ENCODE peak calls at places on chromosomes 5 and 9, in eight cellular contexts. N, D, U, A, F, P, R and W are unnamed samples.

GRCh38 chr9:112334319-112334828 is 955 bp upstream of the PTBP3 start:
- DNase-seq in N (no peak), D (peak; percentile 50), U (peak; percentile 54), A (no peak), F (no peak), P (peak; percentile 42), R (no peak), W (no peak)

GRCh38 chr5:159935946-159936345 is 19.7 kb downstream of the ADRA1B start:
- DNase-seq in N (no peak), D (no peak), U (no peak), A (no peak), F (no peak), P (no peak), R (no peak), W (no peak)

GRCh38 chr5:27241564-27242257 is 203.3 kb upstream of the CDH9 start:
- DNase-seq in N (no peak), D (peak; percentile 97), U (peak; percentile 97), A (no peak), F (no peak), P (peak; percentile 98), R (no peak), W (no peak)

GRCh38 chr9:72165821-72166547 is 16.7 kb downstream of the GDA start:
- DNase-seq in N (no peak), D (no peak), U (no peak), A (no peak), F (no peak), P (no peak), R (no peak), W (no peak)

GRCh38 chr5:73131711-73132428 is 11.5 kb downstream of the TMEM171 start:
- DNase-seq in N (no peak), D (no peak), U (no peak), A (no peak), F (no peak), P (no peak), R (no peak), W (no peak)

GRCh38 chr5:5645891-5646290 is 223.4 kb downstream of the ICE1 start:
- DNase-seq in N (no peak), D (no peak), U (no peak), A (no peak), F (no peak), P (no peak), R (no peak), W (no peak)

GRCh38 chr5:175129121-175129520 is 314.9 kb downstream of the DRD1 start:
- DNase-seq in N (no peak), D (no peak), U (no peak), A (no peak), F (no peak), P (no peak), R (no peak), W (no peak)

GRCh38 chr5:82332889-82333619 is 54.9 kb upstream of the RPS23 start:
- DNase-seq in N (no peak), D (peak; percentile 82), U (no peak), A (no peak), F (no peak), P (peak; percentile 63), R (no peak), W (no peak)

GRCh38 chr9:32161720-32162119 is 222.7 kb upstream of the ACO1 start:
- DNase-seq in N (no peak), D (no peak), U (no peak), A (no peak), F (no peak), P (no peak), R (no peak), W (no peak)

GRCh38 chr9:93031629-93032431 is 26.7 kb upstream of the SUSD3 start:
- DNase-seq in N (no peak), D (peak; percentile 10), U (no peak), A (no peak), F (no peak), P (no peak), R (no peak), W (no peak)

GRCh38 chr5:113273949-113274348 is 160.8 kb downstream of the TSSK1B start:
- DNase-seq in N (no peak), D (no peak), U (no peak), A (no peak), F (no peak), P (no peak), R (no peak), W (no peak)

GRCh38 chr9:88645172-88645868 is 110.3 kb downstream of the NXNL2 start:
- DNase-seq in N (no peak), D (peak; percentile 58), U (peak; percentile 28), A (no peak), F (no peak), P (peak; percentile 49), R (no peak), W (no peak)

GRCh38 chr5:5335115-5335514 is 87.4 kb upstream of the ICE1 start:
- DNase-seq in N (no peak), D (peak; percentile 22), U (peak; percentile 43), A (no peak), F (no peak), P (no peak), R (no peak), W (no peak)

GRCh38 chr5:52822437-52822836 is 34.7 kb downstream of the ITGA1 start:
- DNase-seq in N (no peak), D (no peak), U (no peak), A (no peak), F (peak; percentile 18), P (no peak), R (no peak), W (no peak)

GRCh38 chr9:16532681-16533450 is 337.6 kb downstream of the BNC2 start:
- DNase-seq in N (no peak), D (peak; percentile 80), U (peak; percentile 82), A (no peak), F (no peak), P (peak; percentile 88), R (no peak), W (no peak)

GRCh38 chr9:128551652-128552152 is 685 bp upstream of the SPTAN1 start:
- DNase-seq in N (no peak), D (no peak), U (no peak), A (no peak), F (no peak), P (peak; percentile 39), R (no peak), W (no peak)

GRCh38 chr5:1884638-1885475 is 2.1 kb upstream of the IRX4 start:
- DNase-seq in N (peak; percentile 19), D (no peak), U (no peak), A (peak; percentile 44), F (no peak), P (no peak), R (no peak), W (no peak)

GRCh38 chr5:1882337-1883119 is at the start of gene IRX4:
- DNase-seq in N (peak; percentile 35), D (peak; percentile 10), U (no peak), A (peak; percentile 35), F (no peak), P (no peak), R (no peak), W (no peak)

GRCh38 chr5:1881731-1882336 is 891 bp downstream of the IRX4 start:
- DNase-seq in N (peak; percentile 36), D (no peak), U (no peak), A (peak; percentile 27), F (no peak), P (no peak), R (no peak), W (no peak)

GRCh38 chr5:1883925-1884637 is 1.4 kb upstream of the IRX4 start:
- DNase-seq in N (peak; percentile 27), D (no peak), U (no peak), A (no peak), F (peak; percentile 53), P (no peak), R (no peak), W (no peak)

GRCh38 chr5:1883120-1883924 is 597 bp upstream of the IRX4 start:
- DNase-seq in N (peak; percentile 47), D (no peak), U (no peak), A (peak; percentile 59), F (no peak), P (no peak), R (no peak), W (no peak)
- TF ChIP-seq CTCF in N (no peak), D (no peak), U (no peak), A (no peak), F (no peak), P (peak; percentile 5), R (peak; percentile 60), W (peak; percentile 63)

DNA sequence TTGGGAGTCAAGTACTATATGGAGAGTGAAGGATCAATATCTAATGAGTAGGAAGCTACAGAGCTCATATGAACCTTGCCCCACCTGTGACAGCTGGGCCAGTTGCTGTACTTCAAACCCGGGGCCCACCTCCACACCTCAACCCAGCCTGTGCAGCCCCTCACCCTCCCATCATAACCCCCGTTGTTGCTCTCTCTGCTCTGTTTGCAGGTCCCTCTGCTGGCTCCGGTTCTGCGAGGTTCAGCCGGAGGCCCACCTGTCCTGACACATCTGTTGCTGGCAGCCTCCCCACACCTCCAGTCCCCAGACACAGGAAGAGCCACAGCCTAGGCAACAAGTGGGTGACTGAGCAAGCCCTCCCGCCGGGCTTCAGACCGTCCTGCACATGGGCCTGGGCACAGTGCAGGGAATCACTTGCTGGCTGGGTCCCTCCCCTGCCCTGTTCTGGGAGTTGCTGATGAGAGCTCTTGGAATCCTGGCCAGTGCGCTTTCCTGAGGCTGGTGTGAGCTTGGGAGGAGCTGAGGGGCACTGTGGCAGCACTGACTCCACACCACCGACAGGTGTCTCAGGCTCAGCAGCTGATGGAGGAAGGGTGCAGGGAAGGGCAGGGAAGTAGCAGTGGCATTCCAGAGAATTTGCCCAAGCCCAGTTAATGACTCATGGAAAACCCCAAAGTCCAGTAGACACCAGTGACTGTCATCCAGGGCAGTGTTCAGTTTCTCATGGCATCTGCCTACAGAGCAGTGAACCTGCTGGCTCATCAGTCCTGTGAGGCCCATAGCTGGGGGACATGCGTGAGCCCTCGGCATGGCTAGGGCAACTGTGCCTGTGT is 69.5 kb upstream of the GARNL3 start:
- DNase-seq in N (peak; percentile 29), D (no peak), U (no peak), A (no peak), F (no peak), P (no peak), R (no peak), W (no peak)
- TF ChIP-seq CTCF in N (no peak), D (no peak), U (peak; percentile 13), A (no peak), F (no peak), P (no peak), R (no peak), W (no peak)

GRCh38 chr9:131432597-131433301 is 38.9 kb downstream of the PRRC2B start:
- DNase-seq in N (no peak), D (peak; percentile 65), U (peak; percentile 89), A (no peak), F (no peak), P (peak; percentile 87), R (no peak), W (no peak)
- TF ChIP-seq CTCF in N (no peak), D (no peak), U (no peak), A (no peak), F (no peak), P (peak; percentile 10), R (no peak), W (no peak)

DNA sequence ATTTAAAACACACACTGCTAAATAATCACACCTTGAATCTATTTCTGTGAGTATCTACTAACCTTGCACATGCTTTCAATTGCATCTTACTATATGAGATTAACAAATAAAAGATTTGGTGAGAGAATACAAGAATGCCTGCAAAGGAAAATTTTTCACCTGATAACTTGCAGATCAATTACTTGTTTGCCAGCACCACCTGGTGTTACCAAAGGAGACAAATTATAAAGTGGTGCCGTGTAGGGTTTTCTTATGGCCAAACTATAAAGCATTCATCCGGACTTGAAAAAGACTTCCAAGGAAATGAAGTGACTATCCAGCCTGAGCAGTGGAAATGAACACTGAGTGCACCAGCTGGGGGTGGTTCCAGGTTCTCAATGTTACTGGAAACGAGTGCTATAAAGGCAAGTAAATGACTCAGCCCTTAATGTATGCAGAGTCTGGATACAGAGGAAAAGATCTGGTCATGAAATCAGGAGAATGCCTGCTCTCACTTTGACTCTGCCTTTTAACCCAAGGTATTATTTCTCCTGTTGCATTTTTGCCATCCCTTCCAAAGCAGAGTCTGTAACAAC is 113.2 kb downstream of the DNAH5 start:
- DNase-seq in N (no peak), D (no peak), U (peak; percentile 61), A (no peak), F (no peak), P (peak; percentile 2), R (no peak), W (no peak)
- TF ChIP-seq CTCF in N (no peak), D (no peak), U (peak; percentile 14), A (no peak), F (no peak), P (no peak), R (no peak), W (no peak)